ENCODE peak calls at places on chromosomes 2 and 18, in seven cellular contexts. S is lower lobe of right lung; K is Panc1; Y is effector memory CD4-positive, alpha-beta T cell; C is tibial nerve; X is GM23248; W is CD8-positive, alpha-beta T cell. J is an unnamed sample.

GRCh38 chr2:176753205-176753604 is 459.4 kb upstream of the HNRNPA3 start:
- DNase-seq in S (no peak), K (no peak), Y (no peak), C (no peak), X (no peak), W (no peak), J (no peak)

GRCh38 chr2:96171836-96172235 is 26.6 kb upstream of the DUSP2 start:
- DNase-seq in S (no peak), K (no peak), Y (no peak), C (no peak), X (no peak), W (no peak), J (no peak)

GRCh38 chr2:67182884-67183283 is 214.2 kb upstream of the ETAA1 start:
- DNase-seq in S (no peak), K (no peak), Y (no peak), C (no peak), X (no peak), W (no peak), J (no peak)

GRCh38 chr2:240368746-240369724 is 66.4 kb upstream of the GPC1 start:
- DNase-seq in S (peak; percentile 56), K (no peak), Y (no peak), C (no peak), X (no peak), W (no peak), J (no peak)

GRCh38 chr2:35220471-35220870 is 1135.1 kb upstream of the CRIM1 start:
- DNase-seq in S (no peak), K (no peak), Y (no peak), C (no peak), X (peak; percentile 1), W (no peak), J (no peak)

GRCh38 chr2:211829725-211830124 is 708.9 kb downstream of the ERBB4 start:
- DNase-seq in S (no peak), K (no peak), Y (no peak), C (no peak), X (no peak), W (no peak), J (no peak)

GRCh38 chr2:46122318-46122970 is 174.8 kb upstream of the EPAS1 start:
- DNase-seq in S (no peak), K (no peak), Y (no peak), C (no peak), X (no peak), W (no peak), J (no peak)

GRCh38 chr2:168534926-168535325 is 78.9 kb downstream of the CERS6 start:
- DNase-seq in S (no peak), K (no peak), Y (no peak), C (no peak), X (no peak), W (no peak), J (no peak)

GRCh38 chr18:14974088-14974487 is 226.1 kb downstream of the ANKRD30B start:
- DNase-seq in S (no peak), K (no peak), Y (no peak), C (no peak), X (no peak), W (no peak), J (peak; percentile 26)

GRCh38 chr18:79607361-79607930 is 72.2 kb upstream of the CTDP1 start:
- DNase-seq in S (peak; percentile 38), K (no peak), Y (no peak), C (peak; percentile 10), X (no peak), W (no peak), J (no peak)

GRCh38 chr2:232288489-232288888 is 90.1 kb upstream of the ALPP start:
- DNase-seq in S (no peak), K (no peak), Y (no peak), C (no peak), X (no peak), W (no peak), J (peak; percentile 43)

GRCh38 chr2:172561270-172561669 is 5.4 kb downstream of the PDK1 start:
- DNase-seq in S (no peak), K (no peak), Y (no peak), C (no peak), X (no peak), W (no peak), J (no peak)

GRCh38 chr18:47944972-47945843 is 14.7 kb upstream of the SMAD2 start:
- DNase-seq in S (no peak), K (peak; percentile 12), Y (no peak), C (no peak), X (peak; percentile 39), W (no peak), J (no peak)

GRCh38 chr2:207241198-207241597 is 75.5 kb upstream of the KLF7 start:
- DNase-seq in S (no peak), K (no peak), Y (no peak), C (no peak), X (peak; percentile 40), W (no peak), J (no peak)

GRCh38 chr2:71456617-71457016 is 3.3 kb downstream of the DYSF start:
- DNase-seq in S (no peak), K (no peak), Y (no peak), C (no peak), X (no peak), W (no peak), J (peak; percentile 50)

GRCh38 chr18:13241893-13242175 is 23.3 kb downstream of the LDLRAD4 start:
- DNase-seq in S (no peak), K (no peak), Y (no peak), C (no peak), X (no peak), W (no peak), J (no peak)

GRCh38 chr2:184199274-184199673 is 399.1 kb upstream of the ZNF804A start:
- DNase-seq in S (no peak), K (no peak), Y (no peak), C (no peak), X (no peak), W (no peak), J (no peak)

DNA sequence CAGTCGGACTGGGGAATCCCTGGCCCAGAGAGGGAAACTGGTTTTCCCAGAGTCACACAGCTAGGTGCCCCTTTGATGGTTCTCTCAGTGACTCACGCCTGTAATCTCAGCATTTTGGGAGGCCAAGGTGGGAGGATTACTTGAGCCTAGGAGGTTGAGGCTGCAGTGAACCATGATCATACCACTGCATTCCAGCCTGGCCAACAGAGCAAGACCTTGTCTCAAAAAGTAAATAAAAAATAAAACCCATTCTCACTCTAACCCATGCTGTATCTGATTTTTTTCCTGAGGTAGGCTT is 60.1 kb downstream of the HPCAL1 start:
- DNase-seq in S (no peak), K (no peak), Y (no peak), C (no peak), X (no peak), W (no peak), J (no peak)
- H3K4me1 ChIP-seq in S (peaks cover 34% of the 10 kb centered on the region), K (peaks cover 61% of the 10 kb centered on the region), Y (no peaks in the 10 kb centered on the region), C (peaks cover 7% of the 10 kb centered on the region), X (no peaks in the 10 kb centered on the region), W (peaks cover 13% of the 10 kb centered on the region), J (peaks cover 17% of the 10 kb centered on the region)

GRCh38 chr2:41321341-41321740 is 726.5 kb upstream of the PKDCC start:
- DNase-seq in S (no peak), K (no peak), Y (no peak), C (no peak), X (no peak), W (no peak), J (no peak)

GRCh38 chr2:41319437-41319836 is 728.4 kb upstream of the PKDCC start:
- DNase-seq in S (no peak), K (no peak), Y (no peak), C (no peak), X (no peak), W (no peak), J (no peak)
- H3K4me1 ChIP-seq in S (no peaks in the 10 kb centered on the region), K (no peaks in the 10 kb centered on the region), Y (no peaks in the 10 kb centered on the region), C (no peaks in the 10 kb centered on the region), X (no peaks in the 10 kb centered on the region), W (no peaks in the 10 kb centered on the region), J (no peaks in the 10 kb centered on the region)

GRCh38 chr2:25411753-25412152 is 70.0 kb upstream of the DNMT3A start:
- DNase-seq in S (no peak), K (no peak), Y (no peak), C (no peak), X (no peak), W (no peak), J (no peak)

GRCh38 chr2:25410370-25410769 is 68.6 kb upstream of the DNMT3A start:
- DNase-seq in S (no peak), K (no peak), Y (no peak), C (no peak), X (no peak), W (no peak), J (no peak)

GRCh38 chr2:25409468-25409867 is 67.7 kb upstream of the DNMT3A start:
- DNase-seq in S (no peak), K (no peak), Y (no peak), C (no peak), X (no peak), W (no peak), J (no peak)

GRCh38 chr2:25411281-25411680 is 69.6 kb upstream of the DNMT3A start:
- DNase-seq in S (no peak), K (no peak), Y (no peak), C (no peak), X (no peak), W (no peak), J (peak; percentile 36)

DNA sequence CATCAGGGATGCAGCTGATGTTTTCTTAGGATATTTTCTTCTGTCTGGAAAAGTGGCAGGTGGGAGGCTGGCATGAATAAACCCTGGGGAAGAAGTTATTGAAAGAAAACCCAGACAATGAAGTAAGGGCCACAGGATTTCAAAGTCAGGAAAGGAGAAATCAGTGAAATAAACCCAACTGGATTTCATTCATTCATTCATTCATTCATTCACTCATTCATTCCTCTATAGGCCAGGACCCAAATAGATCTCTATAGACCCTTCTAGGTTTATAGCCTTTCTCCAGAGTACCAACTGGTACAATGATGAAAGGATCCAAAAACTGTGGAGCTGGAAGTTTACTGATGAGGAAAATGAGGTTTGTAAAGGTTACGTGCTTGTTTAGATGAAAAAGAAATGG is 67.3 kb upstream of the DNMT3A start:
- DNase-seq in S (no peak), K (no peak), Y (no peak), C (no peak), X (no peak), W (no peak), J (no peak)
- H3K4me1 ChIP-seq in S (no peaks in the 10 kb centered on the region), K (no peaks in the 10 kb centered on the region), Y (no peaks in the 10 kb centered on the region), C (peaks cover 6% of the 10 kb centered on the region), X (no peaks in the 10 kb centered on the region), W (no peaks in the 10 kb centered on the region), J (no peaks in the 10 kb centered on the region)

DNA sequence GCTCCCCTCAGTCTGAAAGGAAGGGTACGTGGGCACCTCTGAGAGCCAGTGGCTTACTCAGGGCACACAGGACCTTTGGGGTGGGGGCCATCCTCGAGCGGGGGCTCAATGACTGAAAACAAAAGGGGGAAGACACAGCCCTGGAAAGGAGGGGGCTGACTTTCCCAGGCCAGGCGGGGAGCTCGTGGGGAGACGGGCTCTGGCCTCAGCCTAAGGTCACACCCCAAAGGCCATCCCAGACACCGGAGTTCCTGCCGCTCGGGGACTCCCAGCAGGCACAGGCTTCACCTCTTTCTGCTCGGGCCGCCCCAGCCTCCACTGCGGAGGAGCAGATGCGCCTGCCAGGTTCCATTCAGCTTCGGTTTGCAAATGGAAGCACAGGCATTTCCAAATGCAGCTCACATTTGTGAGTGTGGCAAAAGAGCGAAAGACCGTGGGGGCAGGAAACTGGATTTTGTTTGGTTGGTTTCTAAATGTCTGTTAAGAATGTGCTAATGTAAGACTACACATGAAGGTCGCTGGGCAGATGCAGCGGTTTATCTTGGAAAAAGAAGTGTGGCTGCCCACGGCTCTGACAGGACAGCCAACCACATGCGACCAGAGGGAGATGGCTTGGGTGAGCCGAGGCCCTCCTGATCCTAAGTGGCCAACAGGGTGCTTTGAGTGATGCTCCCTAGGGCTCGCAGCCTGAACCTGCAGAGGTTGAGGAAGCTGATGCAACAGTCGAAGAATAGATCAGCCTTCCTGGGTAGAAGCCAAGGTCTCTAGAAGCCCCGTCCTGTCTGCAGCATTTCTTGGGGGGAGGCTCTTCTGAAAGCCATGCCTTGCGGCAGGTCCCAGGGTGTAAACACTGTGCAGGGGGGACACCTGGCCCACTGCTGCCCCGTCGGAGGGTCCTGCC is 136.6 kb downstream of the HDAC4 start:
- DNase-seq in S (no peak), K (no peak), Y (no peak), C (no peak), X (peak; percentile 38), W (no peak), J (peak; percentile 60)
- H3K4me1 ChIP-seq in S (peaks cover 74% of the 10 kb centered on the region), K (peaks cover 26% of the 10 kb centered on the region), Y (peaks cover 78% of the 10 kb centered on the region), C (peaks cover 99% of the 10 kb centered on the region), X (peaks cover 33% of the 10 kb centered on the region), W (peaks cover 85% of the 10 kb centered on the region), J (no peaks in the 10 kb centered on the region)

J was measured in right atrium auricular region.